ENCODE peak calls at places on chromosomes 12 and 14, in eight cellular contexts. One of them, this sample, is unnamed.

GRCh38 chr12:19764408-19764807 is 325.1 kb downstream of the AEBP2 start:
- DNase-seq in A549: no peak
- DNase-seq in SK-N-SH: no peak
- DNase-seq in HCT116: no peak
- DNase-seq in HepG2: no peak
- DNase-seq in K562: no peak
- DNase-seq in GM12878: no peak
- DNase-seq in H1: no peak
- DNase-seq in this sample: peak; percentile 57

GRCh38 chr14:73627033-73627432 is 14.7 kb downstream of the ACOT6 start:
- DNase-seq in A549: no peak
- DNase-seq in SK-N-SH: no peak
- DNase-seq in HCT116: no peak
- DNase-seq in HepG2: no peak
- DNase-seq in K562: no peak
- DNase-seq in GM12878: no peak
- DNase-seq in H1: no peak
- DNase-seq in this sample: no peak

GRCh38 chr12:4894019-4894418 is 15.7 kb upstream of the KCNA1 start:
- DNase-seq in A549: no peak
- DNase-seq in SK-N-SH: no peak
- DNase-seq in HCT116: no peak
- DNase-seq in HepG2: no peak
- DNase-seq in K562: no peak
- DNase-seq in GM12878: no peak
- DNase-seq in H1: no peak
- DNase-seq in this sample: no peak

GRCh38 chr12:112862570-112863137 is 44.1 kb upstream of the OAS1 start:
- DNase-seq in A549: no peak
- DNase-seq in SK-N-SH: no peak
- DNase-seq in HCT116: no peak
- DNase-seq in HepG2: no peak
- DNase-seq in K562: no peak
- DNase-seq in GM12878: no peak
- DNase-seq in H1: no peak
- DNase-seq in this sample: no peak

GRCh38 chr12:84198294-84198946 is 714.2 kb downstream of the SLC6A15 start:
- DNase-seq in A549: no peak
- DNase-seq in SK-N-SH: no peak
- DNase-seq in HCT116: no peak
- DNase-seq in HepG2: no peak
- DNase-seq in K562: no peak
- DNase-seq in GM12878: no peak
- DNase-seq in H1: no peak
- DNase-seq in this sample: no peak

GRCh38 chr14:87186745-87187144 is 806.2 kb downstream of the GALC start:
- DNase-seq in A549: no peak
- DNase-seq in SK-N-SH: no peak
- DNase-seq in HCT116: no peak
- DNase-seq in HepG2: no peak
- DNase-seq in K562: no peak
- DNase-seq in GM12878: no peak
- DNase-seq in H1: peak; percentile 39
- DNase-seq in this sample: no peak

GRCh38 chr12:27966870-27967269 is 5.7 kb downstream of the PTHLH start:
- DNase-seq in A549: peak; percentile 80
- DNase-seq in SK-N-SH: no peak
- DNase-seq in HCT116: peak; percentile 82
- DNase-seq in HepG2: peak; percentile 20
- DNase-seq in K562: peak; percentile 41
- DNase-seq in GM12878: no peak
- DNase-seq in H1: no peak
- DNase-seq in this sample: peak; percentile 91

GRCh38 chr14:106790189-106791036 is 1264.0 kb downstream of the TMEM121 start:
- DNase-seq in A549: peak; percentile 25
- DNase-seq in SK-N-SH: peak; percentile 68
- DNase-seq in HCT116: no peak
- DNase-seq in HepG2: peak; percentile 47
- DNase-seq in K562: peak; percentile 35
- DNase-seq in GM12878: no peak
- DNase-seq in H1: no peak
- DNase-seq in this sample: no peak

GRCh38 chr12:12541782-12542181 is 20.9 kb downstream of the DUSP16 start:
- DNase-seq in A549: no peak
- DNase-seq in SK-N-SH: no peak
- DNase-seq in HCT116: no peak
- DNase-seq in HepG2: no peak
- DNase-seq in K562: no peak
- DNase-seq in GM12878: no peak
- DNase-seq in H1: no peak
- DNase-seq in this sample: no peak

GRCh38 chr12:106631150-106631549 is 48.3 kb downstream of the RFX4 start:
- DNase-seq in A549: no peak
- DNase-seq in SK-N-SH: no peak
- DNase-seq in HCT116: no peak
- DNase-seq in HepG2: no peak
- DNase-seq in K562: no peak
- DNase-seq in GM12878: no peak
- DNase-seq in H1: no peak
- DNase-seq in this sample: no peak

GRCh38 chr14:94382099-94382498 is 6.3 kb downstream of the SERPINA1 start:
- DNase-seq in A549: no peak
- DNase-seq in SK-N-SH: no peak
- DNase-seq in HCT116: no peak
- DNase-seq in HepG2: no peak
- DNase-seq in K562: no peak
- DNase-seq in GM12878: no peak
- DNase-seq in H1: no peak
- DNase-seq in this sample: no peak

DNA sequence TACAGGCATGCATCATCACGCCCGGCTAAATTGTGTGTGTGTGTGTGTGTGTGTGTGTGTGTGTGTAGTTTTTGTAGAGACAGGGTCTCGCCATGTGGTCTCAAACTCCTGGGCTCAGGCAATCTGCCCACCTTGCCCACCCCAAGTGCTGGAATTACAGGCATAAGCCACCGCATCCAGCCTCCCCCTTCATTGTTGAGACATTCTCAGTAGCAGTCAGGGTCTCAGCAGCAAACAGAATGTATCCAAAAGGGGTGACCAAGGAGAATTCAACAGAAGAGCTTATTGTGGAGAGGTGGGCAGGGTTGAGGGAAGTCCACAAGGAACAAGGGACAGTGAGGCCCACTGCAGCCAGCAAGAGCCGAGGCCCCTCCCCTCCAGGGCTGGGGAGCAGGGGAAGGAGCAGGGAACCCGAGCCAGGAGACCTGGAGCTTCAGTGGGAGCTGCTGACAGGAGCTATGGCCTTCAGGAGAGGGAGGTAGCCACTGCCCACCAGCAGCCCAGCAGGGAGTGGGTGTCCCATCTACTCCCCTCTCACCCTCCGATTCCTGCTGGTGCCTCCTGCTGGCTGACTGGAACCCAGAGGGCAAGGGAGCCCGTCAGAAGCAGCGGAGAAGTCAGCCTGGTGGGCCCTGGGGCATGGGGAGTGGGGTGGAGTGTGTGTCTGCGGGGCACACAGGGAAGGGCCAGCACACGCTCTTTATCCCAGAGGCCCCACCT is 37.1 kb upstream of the PLEKHG6 start:
- DNase-seq in A549: no peak
- DNase-seq in SK-N-SH: no peak
- DNase-seq in HCT116: no peak
- DNase-seq in HepG2: no peak
- DNase-seq in K562: no peak
- DNase-seq in GM12878: no peak
- DNase-seq in H1: no peak
- DNase-seq in this sample: no peak
- H3K4me2 ChIP-seq in A549: no peak overlapping the region
- H3K4me2 ChIP-seq in SK-N-SH: no peak overlapping the region
- H3K4me2 ChIP-seq in HCT116: peak overlapping the region; percentile 73
- H3K4me2 ChIP-seq in HepG2: peak overlapping the region; percentile 52
- H3K4me2 ChIP-seq in K562: no peak overlapping the region
- H3K4me2 ChIP-seq in GM12878: no peak overlapping the region
- H3K4me2 ChIP-seq in H1: peak overlapping the region; percentile 28
- H3K4me2 ChIP-seq in this sample: no peak overlapping the region

DNA sequence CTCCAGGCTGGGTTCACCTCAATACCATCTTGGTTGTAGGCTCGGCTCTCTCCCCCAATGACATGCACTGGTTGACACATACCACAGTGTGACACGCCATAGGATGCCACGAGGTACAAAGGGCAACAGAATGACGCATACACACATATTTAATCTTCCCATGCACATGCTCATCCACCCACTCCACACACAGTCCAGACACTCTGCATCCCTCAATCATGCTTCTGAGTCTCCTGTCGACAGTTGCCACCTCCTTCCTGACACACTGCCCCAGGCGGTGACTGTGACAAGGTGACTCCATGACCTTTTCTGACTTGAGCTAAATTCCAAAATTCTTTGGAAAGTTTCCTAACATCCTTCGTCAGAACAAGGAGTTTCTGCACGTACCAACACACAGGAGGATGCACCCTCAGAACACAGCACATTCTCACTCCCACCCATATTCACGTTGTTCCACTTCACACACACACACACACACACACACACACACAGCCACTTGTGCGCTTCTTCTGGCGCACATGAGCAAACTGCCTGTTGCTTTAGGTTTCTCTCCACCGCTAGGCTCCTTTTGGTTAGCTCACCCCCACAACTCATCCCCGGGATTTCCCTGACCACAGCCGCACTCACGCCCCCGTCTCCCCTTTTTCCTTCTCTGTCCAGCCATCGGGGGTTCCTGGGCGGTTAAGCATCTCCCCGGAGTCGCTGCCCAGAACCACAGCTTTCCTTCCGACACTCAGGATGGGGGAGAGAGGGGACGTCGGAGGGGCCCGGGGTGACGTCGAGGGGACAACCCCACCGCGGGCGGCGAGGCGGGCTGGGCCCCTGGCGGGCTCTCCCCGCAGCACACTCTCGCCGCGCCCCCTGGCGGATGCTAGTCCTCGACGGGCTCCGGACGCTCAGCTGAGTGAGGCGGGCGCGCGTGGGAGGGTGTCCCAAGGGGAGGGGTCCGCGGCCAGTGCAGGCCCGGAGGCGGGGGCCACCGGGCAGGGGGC is 536 bp upstream of the WNT1 start:
- DNase-seq in A549: peak; percentile 74
- DNase-seq in SK-N-SH: peak; percentile 91
- DNase-seq in HCT116: no peak
- DNase-seq in HepG2: peak; percentile 59
- DNase-seq in K562: peak; percentile 88
- DNase-seq in GM12878: no peak
- DNase-seq in H1: no peak
- DNase-seq in this sample: no peak
- TF ChIP-seq MAX in A549: no peak
- TF ChIP-seq MAX in SK-N-SH: no peak
- TF ChIP-seq MAX in HCT116: no peak
- TF ChIP-seq MAX in HepG2: no peak
- TF ChIP-seq MAX in K562: peak; percentile 50
- TF ChIP-seq MAX in GM12878: no peak
- TF ChIP-seq MAX in H1: peak; percentile 32
- TF ChIP-seq MAX in this sample: no peak

GRCh38 chr14:44896275-44897040 is 65.3 kb downstream of the KLHL28 start:
- DNase-seq in A549: no peak
- DNase-seq in SK-N-SH: no peak
- DNase-seq in HCT116: no peak
- DNase-seq in HepG2: peak; percentile 33
- DNase-seq in K562: no peak
- DNase-seq in GM12878: no peak
- DNase-seq in H1: no peak
- DNase-seq in this sample: no peak
- H3K4me2 ChIP-seq in A549: peak overlapping the region; percentile 54
- H3K4me2 ChIP-seq in SK-N-SH: peak overlapping the region; percentile 44
- H3K4me2 ChIP-seq in HCT116: peak overlapping the region; percentile 92
- H3K4me2 ChIP-seq in HepG2: peak overlapping the region; percentile 83
- H3K4me2 ChIP-seq in K562: peak overlapping the region; percentile 5
- H3K4me2 ChIP-seq in GM12878: no peak overlapping the region
- H3K4me2 ChIP-seq in H1: peak overlapping the region; percentile 57
- H3K4me2 ChIP-seq in this sample: peak overlapping the region; percentile 30

GRCh38 chr14:22560638-22561365 is 28.2 kb downstream of the DAD1 start:
- DNase-seq in A549: no peak
- DNase-seq in SK-N-SH: no peak
- DNase-seq in HCT116: no peak
- DNase-seq in HepG2: peak; percentile 85
- DNase-seq in K562: peak; percentile 23
- DNase-seq in GM12878: no peak
- DNase-seq in H1: no peak
- DNase-seq in this sample: no peak

GRCh38 chr14:22564463-22564862 is 24.6 kb downstream of the DAD1 start:
- DNase-seq in A549: no peak
- DNase-seq in SK-N-SH: no peak
- DNase-seq in HCT116: no peak
- DNase-seq in HepG2: no peak
- DNase-seq in K562: no peak
- DNase-seq in GM12878: no peak
- DNase-seq in H1: no peak
- DNase-seq in this sample: no peak

GRCh38 chr14:22563987-22564386 is 25.0 kb downstream of the DAD1 start:
- DNase-seq in A549: no peak
- DNase-seq in SK-N-SH: no peak
- DNase-seq in HCT116: no peak
- DNase-seq in HepG2: no peak
- DNase-seq in K562: no peak
- DNase-seq in GM12878: peak; percentile 96
- DNase-seq in H1: no peak
- DNase-seq in this sample: no peak

GRCh38 chr14:22561366-22561660 is 27.7 kb downstream of the DAD1 start:
- DNase-seq in A549: no peak
- DNase-seq in SK-N-SH: no peak
- DNase-seq in HCT116: no peak
- DNase-seq in HepG2: no peak
- DNase-seq in K562: no peak
- DNase-seq in GM12878: no peak
- DNase-seq in H1: no peak
- DNase-seq in this sample: no peak

DNA sequence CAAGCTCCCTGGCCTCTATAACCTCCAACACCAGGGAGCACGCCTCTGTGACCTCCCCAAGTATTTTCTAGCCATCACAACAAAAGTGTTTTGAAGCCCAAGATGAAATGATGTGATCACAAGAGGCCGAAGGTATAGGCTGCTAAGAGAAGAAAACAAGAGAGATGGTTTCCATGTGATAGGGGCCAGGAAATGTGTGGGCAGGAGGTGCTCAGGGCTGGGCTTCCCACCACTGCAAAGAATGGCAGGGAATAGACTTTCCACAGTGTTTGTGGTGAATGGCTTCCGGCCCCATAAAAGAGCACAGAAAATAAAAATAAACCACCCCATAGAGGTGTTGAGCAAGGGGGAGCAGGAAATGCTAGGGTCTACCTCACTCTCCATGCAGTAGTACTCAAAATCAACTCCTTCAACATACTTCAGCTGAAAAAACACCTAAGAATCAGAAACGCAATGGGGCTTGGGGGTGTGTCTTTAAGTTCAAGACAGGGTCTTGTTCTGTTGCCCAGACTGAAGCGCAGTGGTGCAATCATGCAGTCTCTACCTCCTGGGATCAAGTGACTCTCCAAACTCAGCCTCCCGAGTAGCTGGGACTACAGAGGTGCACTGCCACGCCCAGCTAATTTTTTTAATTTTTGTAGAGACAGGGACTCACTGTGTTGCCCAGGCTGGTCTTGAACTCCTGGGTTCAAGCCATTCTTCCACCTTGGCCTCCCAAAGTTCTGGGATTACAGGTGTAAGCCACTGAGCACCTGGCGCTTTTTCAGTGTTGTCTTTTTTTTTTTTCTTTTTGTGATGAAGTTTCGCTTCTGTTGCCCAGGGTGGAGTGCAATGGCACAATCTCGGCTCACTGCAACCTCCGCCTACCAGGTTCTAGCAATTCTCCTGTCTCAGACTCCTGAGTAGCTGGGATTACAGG is 27.1 kb downstream of the DAD1 start:
- DNase-seq in A549: no peak
- DNase-seq in SK-N-SH: no peak
- DNase-seq in HCT116: no peak
- DNase-seq in HepG2: peak; percentile 60
- DNase-seq in K562: peak; percentile 42
- DNase-seq in GM12878: peak; percentile 81
- DNase-seq in H1: no peak
- DNase-seq in this sample: peak; percentile 70
- TF ChIP-seq MAX in A549: no peak
- TF ChIP-seq MAX in SK-N-SH: no peak
- TF ChIP-seq MAX in HCT116: no peak
- TF ChIP-seq MAX in HepG2: no peak
- TF ChIP-seq MAX in K562: no peak
- TF ChIP-seq MAX in GM12878: no peak
- TF ChIP-seq MAX in H1: no peak
- TF ChIP-seq MAX in this sample: no peak

This sample was measured in endothelial cell of umbilical vein.